ENCODE peak calls at places on chromosomes 12 and 14, in five cellular contexts. One of them, this sample, is unnamed.

GRCh38 chr14:96246535-96246839 is 9.5 kb upstream of the BDKRB1 start:
- DNase-seq in upper lobe of right lung: no peak
- DNase-seq in left lung: no peak
- DNase-seq in left ventricle myocardium inferior: no peak
- DNase-seq in AG04450: peak
- DNase-seq in this sample: no peak

GRCh38 chr12:80708535-80709328 is 1.3 kb downstream of the MYF6 start:
- DNase-seq in upper lobe of right lung: no peak
- DNase-seq in left lung: no peak
- DNase-seq in left ventricle myocardium inferior: no peak
- DNase-seq in AG04450: no peak
- DNase-seq in this sample: no peak

GRCh38 chr12:84542289-84542688 is 370.3 kb downstream of the SLC6A15 start:
- DNase-seq in upper lobe of right lung: no peak
- DNase-seq in left lung: no peak
- DNase-seq in left ventricle myocardium inferior: no peak
- DNase-seq in AG04450: no peak
- DNase-seq in this sample: no peak

GRCh38 chr14:101507306-101508150 is 53.8 kb upstream of the DIO3 start:
- DNase-seq in upper lobe of right lung: peak
- DNase-seq in left lung: peak
- DNase-seq in left ventricle myocardium inferior: peak
- DNase-seq in AG04450: no peak
- DNase-seq in this sample: peak

GRCh38 chr14:74941676-74942097 is 13.7 kb downstream of the PGF start:
- DNase-seq in upper lobe of right lung: peak
- DNase-seq in left lung: peak
- DNase-seq in left ventricle myocardium inferior: peak
- DNase-seq in AG04450: no peak
- DNase-seq in this sample: no peak

GRCh38 chr14:94780536-94781404 is 10.9 kb upstream of the GSC start:
- DNase-seq in upper lobe of right lung: no peak
- DNase-seq in left lung: no peak
- DNase-seq in left ventricle myocardium inferior: no peak
- DNase-seq in AG04450: no peak
- DNase-seq in this sample: no peak

GRCh38 chr14:34554540-34555250 is 15.2 kb upstream of the EAPP start:
- DNase-seq in upper lobe of right lung: peak
- DNase-seq in left lung: no peak
- DNase-seq in left ventricle myocardium inferior: no peak
- DNase-seq in AG04450: peak
- DNase-seq in this sample: no peak

GRCh38 chr12:97229036-97229435 is 233.6 kb upstream of the RMST start:
- DNase-seq in upper lobe of right lung: no peak
- DNase-seq in left lung: no peak
- DNase-seq in left ventricle myocardium inferior: no peak
- DNase-seq in AG04450: no peak
- DNase-seq in this sample: no peak

GRCh38 chr14:25150401-25150800 is 100.5 kb upstream of the STXBP6 start:
- DNase-seq in upper lobe of right lung: no peak
- DNase-seq in left lung: no peak
- DNase-seq in left ventricle myocardium inferior: no peak
- DNase-seq in AG04450: no peak
- DNase-seq in this sample: no peak

GRCh38 chr12:38905480-38906351 is at the start of gene CPNE8:
- DNase-seq in upper lobe of right lung: peak
- DNase-seq in left lung: peak
- DNase-seq in left ventricle myocardium inferior: peak
- DNase-seq in AG04450: no peak
- DNase-seq in this sample: peak

GRCh38 chr12:5872745-5873144 is 72.3 kb downstream of the ANO2 start:
- DNase-seq in upper lobe of right lung: no peak
- DNase-seq in left lung: no peak
- DNase-seq in left ventricle myocardium inferior: no peak
- DNase-seq in AG04450: no peak
- DNase-seq in this sample: no peak
- TF ChIP-seq CTCF in upper lobe of right lung: no peak
- TF ChIP-seq CTCF in left lung: no peak
- TF ChIP-seq CTCF in left ventricle myocardium inferior: peak
- TF ChIP-seq CTCF in AG04450: peak
- TF ChIP-seq CTCF in this sample: no peak

GRCh38 chr14:69090187-69090789 is 62.6 kb downstream of the DCAF5 start:
- DNase-seq in upper lobe of right lung: no peak
- DNase-seq in left lung: no peak
- DNase-seq in left ventricle myocardium inferior: no peak
- DNase-seq in AG04450: no peak
- DNase-seq in this sample: no peak
- H3K27ac ChIP-seq in upper lobe of right lung: no peak
- H3K27ac ChIP-seq in left lung: no peak
- H3K27ac ChIP-seq in left ventricle myocardium inferior: no peak
- H3K27ac ChIP-seq in AG04450: no peak
- H3K27ac ChIP-seq in this sample: no peak

DNA sequence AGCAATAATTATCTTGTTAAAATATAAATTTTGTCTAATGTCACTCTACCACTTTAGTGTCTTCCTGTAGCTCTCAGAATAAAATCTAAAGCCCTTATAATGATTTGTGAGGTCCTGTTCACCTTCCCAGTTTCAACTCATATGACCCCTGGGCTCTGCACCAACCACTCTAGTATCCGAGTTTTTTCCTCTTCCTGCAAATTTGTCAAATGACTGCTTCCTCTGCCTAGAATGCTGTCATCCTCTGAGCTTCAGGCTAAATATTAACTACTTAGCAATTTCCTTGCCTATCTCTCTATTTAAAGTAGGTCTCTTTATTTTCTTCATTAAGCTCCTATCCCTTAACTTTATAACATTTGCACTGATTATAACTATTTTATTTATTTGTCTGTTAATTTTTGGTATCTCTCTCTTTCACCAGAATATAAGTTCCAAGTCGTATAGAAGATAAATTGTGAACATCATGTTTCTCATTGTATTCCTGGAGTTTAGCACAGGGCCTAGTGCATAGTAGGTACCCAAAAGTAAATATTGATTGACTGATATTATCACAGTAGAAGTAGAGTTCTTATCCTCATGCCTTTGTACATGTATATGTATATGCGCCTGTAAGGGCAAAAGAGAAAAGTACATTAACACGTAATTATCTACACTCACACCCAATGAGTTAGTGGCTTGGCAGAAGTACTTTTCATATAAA is 196.0 kb downstream of the BCAT1 start:
- DNase-seq in upper lobe of right lung: no peak
- DNase-seq in left lung: no peak
- DNase-seq in left ventricle myocardium inferior: no peak
- DNase-seq in AG04450: no peak
- DNase-seq in this sample: no peak
- H3K4me3 ChIP-seq in upper lobe of right lung: no peak
- H3K4me3 ChIP-seq in left lung: no peak
- H3K4me3 ChIP-seq in left ventricle myocardium inferior: no peak
- H3K4me3 ChIP-seq in AG04450: no peak
- H3K4me3 ChIP-seq in this sample: no peak

GRCh38 chr12:54217309-54217661 is 28.5 kb upstream of the SMUG1 start:
- DNase-seq in upper lobe of right lung: no peak
- DNase-seq in left lung: no peak
- DNase-seq in left ventricle myocardium inferior: no peak
- DNase-seq in AG04450: no peak
- DNase-seq in this sample: no peak
- TF ChIP-seq CTCF in upper lobe of right lung: peak
- TF ChIP-seq CTCF in left lung: no peak
- TF ChIP-seq CTCF in left ventricle myocardium inferior: peak
- TF ChIP-seq CTCF in AG04450: no peak
- TF ChIP-seq CTCF in this sample: peak

GRCh38 chr14:90579088-90579487 is 182.3 kb downstream of the CALM1 start:
- DNase-seq in upper lobe of right lung: peak
- DNase-seq in left lung: peak
- DNase-seq in left ventricle myocardium inferior: no peak
- DNase-seq in AG04450: no peak
- DNase-seq in this sample: no peak

GRCh38 chr14:90577661-90578282 is 180.9 kb downstream of the CALM1 start:
- DNase-seq in upper lobe of right lung: peak
- DNase-seq in left lung: no peak
- DNase-seq in left ventricle myocardium inferior: peak
- DNase-seq in AG04450: no peak
- DNase-seq in this sample: no peak

GRCh38 chr14:90576981-90577660 is 180.3 kb downstream of the CALM1 start:
- DNase-seq in upper lobe of right lung: peak
- DNase-seq in left lung: no peak
- DNase-seq in left ventricle myocardium inferior: no peak
- DNase-seq in AG04450: no peak
- DNase-seq in this sample: no peak

GRCh38 chr14:90579816-90580215 is 183.0 kb downstream of the CALM1 start:
- DNase-seq in upper lobe of right lung: peak
- DNase-seq in left lung: peak
- DNase-seq in left ventricle myocardium inferior: no peak
- DNase-seq in AG04450: no peak
- DNase-seq in this sample: no peak

DNA sequence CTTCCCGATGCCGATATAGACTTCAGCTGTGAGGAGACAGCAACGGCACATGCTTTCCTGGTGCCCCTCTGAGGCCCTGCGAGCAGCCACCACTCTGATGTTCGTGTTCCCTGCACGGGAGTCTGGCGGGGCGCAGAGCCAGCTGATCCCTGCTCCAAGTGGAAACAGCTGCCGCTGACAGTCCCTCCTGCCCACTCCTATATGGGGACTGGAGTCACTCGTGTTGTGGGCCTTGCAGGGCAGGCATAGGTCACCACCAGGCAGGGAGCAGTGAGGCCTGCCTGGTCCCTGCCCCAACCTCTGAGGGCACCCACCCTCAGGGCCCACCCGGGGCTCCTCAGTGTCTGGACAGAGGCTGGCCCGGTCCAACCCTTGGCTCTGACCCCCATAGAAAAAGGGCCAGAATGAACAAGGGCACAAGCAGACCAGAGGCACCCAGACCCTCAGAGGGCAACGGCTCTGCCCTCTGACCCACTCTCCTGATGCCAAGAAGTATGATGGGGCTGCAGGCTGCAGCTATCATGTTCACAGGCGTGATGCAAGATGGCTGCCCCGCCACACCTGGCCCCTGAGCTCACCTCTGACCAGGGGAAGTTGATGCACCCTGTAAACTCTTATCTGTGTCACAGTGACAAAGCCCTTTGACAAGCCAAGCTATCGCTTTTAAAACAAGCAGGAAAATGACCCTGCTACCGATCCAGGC is 181.6 kb downstream of the CALM1 start:
- DNase-seq in upper lobe of right lung: peak
- DNase-seq in left lung: peak
- DNase-seq in left ventricle myocardium inferior: peak
- DNase-seq in AG04450: no peak
- DNase-seq in this sample: no peak
- H3K27ac ChIP-seq in upper lobe of right lung: peak
- H3K27ac ChIP-seq in left lung: no peak
- H3K27ac ChIP-seq in left ventricle myocardium inferior: peak
- H3K27ac ChIP-seq in AG04450: no peak
- H3K27ac ChIP-seq in this sample: no peak

GRCh38 chr12:4911316-4911994 is 1.8 kb downstream of the KCNA1 start:
- DNase-seq in upper lobe of right lung: no peak
- DNase-seq in left lung: no peak
- DNase-seq in left ventricle myocardium inferior: no peak
- DNase-seq in AG04450: no peak
- DNase-seq in this sample: no peak
- H3K4me3 ChIP-seq in upper lobe of right lung: no peak
- H3K4me3 ChIP-seq in left lung: no peak
- H3K4me3 ChIP-seq in left ventricle myocardium inferior: peak
- H3K4me3 ChIP-seq in AG04450: no peak
- H3K4me3 ChIP-seq in this sample: peak

GRCh38 chr14:73935666-73936065 is 14.2 kb downstream of the FAM161B start:
- DNase-seq in upper lobe of right lung: no peak
- DNase-seq in left lung: no peak
- DNase-seq in left ventricle myocardium inferior: no peak
- DNase-seq in AG04450: no peak
- DNase-seq in this sample: no peak
- TF ChIP-seq CTCF in upper lobe of right lung: no peak
- TF ChIP-seq CTCF in left lung: no peak
- TF ChIP-seq CTCF in left ventricle myocardium inferior: no peak
- TF ChIP-seq CTCF in AG04450: peak
- TF ChIP-seq CTCF in this sample: no peak

This sample was measured in coronary artery.